ENCODE peak calls at places on chromosomes 5 and 9, in five cellular contexts. O is stomach, R is HL-60, W is endothelial cell of umbilical vein, B is spleen. T is an unnamed sample.

GRCh38 chr9:114303571-114303970 is 19.3 kb upstream of the ORM1 start:
- DNase-seq in O (peak), B (peak), R (no peak), W (no peak), T (no peak)

GRCh38 chr5:127088226-127088625 is 14.9 kb upstream of the C5orf63 start:
- DNase-seq in W (no peak), R (no peak), O (no peak), B (no peak), T (no peak)

GRCh38 chr9:14910178-14910805 is at the start of gene FREM1:
- DNase-seq in W (peak), O (no peak), R (no peak), B (no peak), T (no peak)

GRCh38 chr5:172758077-172758835 is 12.7 kb downstream of the DUSP1 start:
- DNase-seq in W (peak), O (no peak), B (peak), R (no peak), T (no peak)

GRCh38 chr5:178463321-178464155 is 126.7 kb downstream of the COL23A1 start:
- DNase-seq in B (no peak), O (peak), W (no peak), R (no peak), T (no peak)

GRCh38 chr5:1383344-1383743 is 38.4 kb upstream of the CLPTM1L start:
- DNase-seq in B (peak), W (no peak), O (no peak), R (no peak), T (no peak)

GRCh38 chr5:79020861-79021561 is 35.9 kb upstream of the ARSB start:
- DNase-seq in W (peak), R (no peak), O (peak), B (no peak), T (peak)

GRCh38 chr5:13480834-13481233 is 463.7 kb downstream of the DNAH5 start:
- DNase-seq in B (no peak), W (no peak), R (no peak), O (no peak), T (no peak)

GRCh38 chr5:154611341-154611767 is 133.3 kb upstream of the HAND1 start:
- DNase-seq in R (no peak), B (no peak), O (no peak), W (peak), T (no peak)

GRCh38 chr5:13831236-13831810 is 113.2 kb downstream of the DNAH5 start:
- DNase-seq in R (no peak), O (no peak), W (no peak), B (no peak), T (no peak)

GRCh38 chr5:119706049-119706448 is 76.7 kb downstream of the FAM170A start:
- DNase-seq in O (no peak), B (no peak), W (no peak), R (no peak), T (no peak)

GRCh38 chr5:16568875-16569580 is 47.8 kb downstream of the RETREG1 start:
- DNase-seq in B (no peak), W (no peak), O (peak), R (no peak), T (peak)

GRCh38 chr5:178770621-178771020 is 40.2 kb upstream of the ZNF354A start:
- DNase-seq in B (no peak), R (no peak), O (no peak), W (no peak), T (peak)

GRCh38 chr9:91807640-91808246 is 142.3 kb downstream of the ROR2 start:
- DNase-seq in R (no peak), W (no peak), O (no peak), B (no peak), T (no peak)

GRCh38 chr5:74187757-74188156 is 452.8 kb downstream of the ENC1 start:
- DNase-seq in W (no peak), O (no peak), R (no peak), B (no peak), T (no peak)

GRCh38 chr9:129487658-129488483 is 133.0 kb downstream of the C9orf50 start:
- DNase-seq in W (peak), O (peak), B (peak), R (no peak), T (no peak)

GRCh38 chr5:132816083-132816482 is 3.0 kb downstream of the SOWAHA start:
- DNase-seq in W (no peak), R (no peak), B (no peak), O (no peak), T (no peak)

GRCh38 chr9:37618817-37619216 is 26.4 kb upstream of the TOMM5 start:
- DNase-seq in W (no peak), O (no peak), B (no peak), R (no peak), T (no peak)

GRCh38 chr9:137731947-137732813 is 113.4 kb downstream of the EHMT1 start:
- DNase-seq in R (no peak), B (no peak), W (no peak), O (no peak), T (no peak)

GRCh38 chr5:107248065-107248695 is 422.6 kb downstream of the EFNA5 start:
- DNase-seq in O (peak), R (no peak), W (peak), B (no peak), T (no peak)

GRCh38 chr5:173591300-173591622 is 25.2 kb downstream of the BOD1 start:
- DNase-seq in W (no peak), O (no peak), B (no peak), R (no peak), T (no peak)

GRCh38 chr5:150180241-150181027 is 9.4 kb upstream of the SLC6A7 start:
- DNase-seq in O (no peak), R (no peak), B (no peak), W (no peak), T (peak)
- H3K4me3 ChIP-seq in O (no peak), R (no peak), B (no peak), W (no peak), T (no peak)

DNA sequence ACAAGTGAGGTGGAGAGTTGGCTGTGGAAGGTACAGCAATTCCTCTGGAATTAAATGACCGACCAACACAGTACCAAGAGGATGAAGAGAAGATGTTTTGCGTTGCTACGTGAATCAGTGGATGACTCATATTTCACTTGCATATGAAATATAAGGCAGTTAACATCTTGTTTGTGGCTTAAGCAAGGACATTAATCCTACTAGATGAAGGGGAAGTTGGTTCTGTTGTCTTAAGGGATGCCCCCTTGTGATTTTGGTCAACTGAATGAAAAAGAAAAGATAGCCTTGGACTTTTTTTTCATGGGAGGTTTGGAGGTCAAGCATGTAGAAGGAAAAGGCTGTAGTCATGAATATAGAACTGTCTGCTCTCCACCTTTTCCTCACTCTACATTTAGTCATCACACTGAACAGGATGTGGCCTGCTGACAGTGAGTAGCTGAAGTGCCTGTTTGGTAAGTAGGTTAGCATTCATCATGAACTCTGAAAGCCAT is 33.9 kb downstream of the VLDLR start:
- DNase-seq in W (peak), R (peak), O (no peak), B (no peak), T (no peak)
- TF ChIP-seq POLR2AphosphoS5 in W (peak), R (no peak), O (no peak), B (no peak), T (no peak)

GRCh38 chr5:167458412-167458811 is 833.0 kb upstream of the WWC1 start:
- DNase-seq in W (no peak), R (no peak), O (no peak), B (no peak), T (no peak)

GRCh38 chr5:167466992-167467391 is 824.5 kb upstream of the WWC1 start:
- DNase-seq in W (no peak), R (no peak), B (no peak), O (no peak), T (no peak)

GRCh38 chr5:167460449-167461020 is 830.9 kb upstream of the WWC1 start:
- DNase-seq in R (no peak), W (no peak), B (no peak), O (no peak), T (no peak)

GRCh38 chr5:167463939-167464338 is 827.5 kb upstream of the WWC1 start:
- DNase-seq in R (no peak), W (no peak), O (no peak), B (no peak), T (no peak)
- H3K4me3 ChIP-seq in R (no peak), W (no peak), O (no peak), B (no peak), T (no peak)

DNA sequence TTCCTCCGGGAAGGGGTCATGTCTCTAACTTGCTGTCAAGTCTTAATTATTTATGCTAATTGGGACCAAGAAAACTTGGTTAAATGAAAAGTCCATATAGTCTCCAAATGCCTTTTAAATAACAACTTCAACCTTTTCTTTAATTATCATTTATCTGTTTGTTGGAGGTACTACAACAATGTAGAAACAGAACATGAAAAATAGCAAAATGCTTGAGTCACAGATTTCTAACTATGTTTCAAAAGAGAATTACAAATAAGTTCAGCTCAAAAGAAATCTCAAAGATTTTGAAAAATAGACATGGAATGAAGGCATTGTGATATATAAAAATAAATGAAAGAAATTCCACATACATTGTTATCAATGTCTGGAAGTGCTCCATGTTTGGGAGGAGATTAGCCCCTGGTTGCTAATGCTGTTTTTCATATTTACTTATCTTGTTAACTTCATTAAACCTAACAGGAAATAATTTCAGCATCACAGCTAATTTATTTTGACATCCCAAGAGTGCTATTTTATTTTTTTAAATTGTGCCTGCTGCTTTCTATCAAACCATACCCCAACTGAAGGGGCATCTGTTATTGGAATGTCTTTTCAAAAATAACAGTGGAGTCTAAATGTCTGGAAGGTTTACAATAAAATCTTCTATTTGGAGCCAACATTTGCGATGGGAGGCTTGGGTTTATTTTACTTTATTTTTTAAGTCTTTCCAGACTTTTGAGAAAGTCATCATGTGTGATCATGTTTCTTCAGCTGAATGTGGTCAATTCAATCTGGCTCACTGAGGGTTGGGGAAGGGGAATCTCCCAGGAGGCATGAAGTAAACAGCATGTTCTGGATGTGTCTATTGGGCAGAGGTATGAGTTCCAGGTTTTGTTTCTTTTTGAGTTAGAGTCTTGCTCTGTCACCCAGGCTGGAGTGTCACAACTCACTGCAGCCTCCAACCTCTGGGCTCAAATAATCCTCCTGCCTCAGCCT is 53.2 kb upstream of the ANKRD55 start:
- DNase-seq in B (no peak), O (no peak), W (no peak), R (no peak), T (no peak)
- TF ChIP-seq POLR2AphosphoS5 in B (no peak), O (no peak), W (no peak), R (no peak), T (no peak)

GRCh38 chr9:130938184-130938651 is 829 bp downstream of the FIBCD1 start:
- DNase-seq in O (no peak), B (no peak), W (no peak), R (no peak), T (no peak)
- H3K4me3 ChIP-seq in O (peak), B (peak), W (no peak), R (peak), T (peak)

T was measured in breast epithelium.